ENCODE peak calls at places on chromosomes 5 and 9, in four cellular contexts. O, F, Z and N are unnamed samples.

GRCh38 chr9:136806067-136806466 is 1.7 kb upstream of the RABL6 start:
- DNase-seq in Z (no peak), F (no peak), O (no peak), N (no peak)

GRCh38 chr9:136623849-136624183 is 38.9 kb upstream of the EGFL7 start:
- DNase-seq in F (no peak), Z (no peak), O (no peak), N (no peak)

GRCh38 chr5:35357973-35358372 is 127.7 kb upstream of the PRLR start:
- DNase-seq in O (no peak), Z (no peak), F (no peak), N (no peak)

GRCh38 chr9:90555351-90556057 is 87.1 kb downstream of the DIRAS2 start:
- DNase-seq in O (no peak), F (no peak), Z (no peak), N (no peak)

GRCh38 chr5:2522372-2522771 is 229.1 kb downstream of the IRX2 start:
- DNase-seq in O (no peak), F (no peak), Z (no peak), N (no peak)

GRCh38 chr9:73143606-73144328 is 7.9 kb upstream of the ANXA1 start:
- DNase-seq in O (no peak), Z (peak), F (no peak), N (peak)

GRCh38 chr9:34377402-34377741 is 674 bp upstream of the MYORG start:
- DNase-seq in F (no peak), Z (peak), O (no peak), N (no peak)

GRCh38 chr5:15383469-15383868 is 116.5 kb upstream of the FBXL7 start:
- DNase-seq in O (no peak), Z (peak), F (no peak), N (no peak)

GRCh38 chr9:130072515-130073235 is 19.0 kb downstream of the GPR107 start:
- DNase-seq in F (no peak), O (no peak), Z (no peak), N (no peak)

GRCh38 chr9:137295313-137296213 is 6.5 kb downstream of the NRARP start:
- DNase-seq in O (no peak), F (no peak), Z (peak), N (peak)

GRCh38 chr9:83649080-83649479 is 26.1 kb downstream of the IDNK start:
- DNase-seq in F (peak), O (no peak), Z (peak), N (peak)

GRCh38 chr5:136674178-136674577 is 308.8 kb upstream of the TRPC7 start:
- DNase-seq in Z (no peak), F (no peak), O (no peak), N (no peak)

GRCh38 chr5:116013207-116013777 is 19.0 kb upstream of the ARL14EPL start:
- DNase-seq in O (no peak), F (no peak), Z (no peak), N (no peak)

GRCh38 chr5:93273176-93273575 is 307.8 kb downstream of the NR2F1-AS1 start:
- DNase-seq in F (no peak), O (no peak), Z (no peak), N (no peak)

GRCh38 chr9:135666534-135667402 is 3.7 kb downstream of the LCN9 start:
- DNase-seq in F (no peak), O (no peak), Z (no peak), N (no peak)

GRCh38 chr5:112417931-112418358 is 1.1 kb downstream of the EPB41L4A start:
- DNase-seq in F (no peak), Z (peak), O (no peak), N (no peak)

GRCh38 chr9:133417541-133418461 is at the start of gene REXO4:
- DNase-seq in Z (peak), F (peak), O (peak), N (peak)

GRCh38 chr9:78001946-78002731 is 29.5 kb downstream of the GNAQ start:
- DNase-seq in O (no peak), Z (no peak), F (no peak), N (no peak)

GRCh38 chr9:37988041-37988440 is 81.0 kb downstream of the SHB start:
- DNase-seq in Z (no peak), F (peak), O (no peak), N (no peak)

GRCh38 chr5:54990751-54991349 is 5.5 kb upstream of the ESM1 start:
- DNase-seq in Z (no peak), F (no peak), O (no peak), N (no peak)

GRCh38 chr9:109886050-109886449 is 106.1 kb downstream of the PALM2AKAP2 start:
- DNase-seq in O (no peak), F (no peak), Z (no peak), N (no peak)

GRCh38 chr5:130023604-130024003 is 119.3 kb downstream of the CHSY3 start:
- DNase-seq in Z (no peak), F (no peak), O (no peak), N (no peak)

GRCh38 chr9:90842378-90842777 is 40.8 kb downstream of the SYK start:
- DNase-seq in F (no peak), O (no peak), Z (no peak), N (no peak)

GRCh38 chr5:154136141-154136540 is 54.4 kb upstream of the GALNT10 start:
- DNase-seq in O (no peak), Z (no peak), F (no peak), N (no peak)

GRCh38 chr9:136051568-136052432 is 43.3 kb downstream of the NACC2 start:
- DNase-seq in O (peak), Z (no peak), F (peak), N (no peak)

GRCh38 chr9:103037508-103038477 is 42.7 kb downstream of the CYLC2 start:
- DNase-seq in O (no peak), F (no peak), Z (peak), N (no peak)

GRCh38 chr5:2742921-2743679 is 8.4 kb downstream of the IRX2 start:
- DNase-seq in Z (no peak), O (no peak), F (no peak), N (no peak)

GRCh38 chr5:57780306-57780958 is 297.8 kb upstream of the ACTBL2 start:
- DNase-seq in F (no peak), Z (no peak), O (no peak), N (no peak)

GRCh38 chr5:164345173-164345572 is 839.8 kb downstream of the MAT2B start:
- DNase-seq in F (no peak), O (no peak), Z (no peak), N (no peak)

GRCh38 chr5:139985733-139986132 is 57.4 kb downstream of the NRG2 start:
- DNase-seq in F (no peak), O (no peak), Z (peak), N (peak)

GRCh38 chr5:172173771-172174170 is 14.3 kb downstream of the STK10 start:
- DNase-seq in F (no peak), O (no peak), Z (peak), N (peak)

GRCh38 chr5:153618307-153618706 is 127.8 kb downstream of the GRIA1 start:
- DNase-seq in F (no peak), O (no peak), Z (no peak), N (no peak)

GRCh38 chr9:19224563-19224962 is 5.9 kb upstream of the DENND4C start:
- DNase-seq in O (no peak), Z (no peak), F (no peak), N (no peak)

GRCh38 chr5:168652516-168652915 is 73.3 kb upstream of the PANK3 start:
- DNase-seq in Z (no peak), O (no peak), F (no peak), N (no peak)

GRCh38 chr9:134215709-134216448 is 51.5 kb upstream of the RNU6ATAC start:
- DNase-seq in Z (peak), F (no peak), O (no peak), N (peak)

GRCh38 chr5:73783823-73784222 is 157.8 kb downstream of the ARHGEF28 start:
- DNase-seq in F (no peak), O (no peak), Z (peak), N (peak)

GRCh38 chr9:87812375-87813118 is 70.1 kb upstream of the SPATA31E1 start:
- DNase-seq in Z (peak), O (no peak), F (no peak), N (peak)

GRCh38 chr9:31700252-31701045 is 684.0 kb upstream of the ACO1 start:
- DNase-seq in Z (no peak), F (no peak), O (no peak), N (no peak)

GRCh38 chr9:2601785-2602378 is 19.7 kb upstream of the VLDLR start:
- DNase-seq in O (no peak), Z (no peak), F (no peak), N (no peak)